ENCODE peak calls at places on chromosomes 1 and 21, in nine cellular contexts. R is NB4; S is H1; U is IMR-90; F is cardiac fibroblast; V is HL-60; C is fibroblast of mammary gland; B is CD8-positive, alpha-beta T cell; Y is A549. J is an unnamed sample.

GRCh38 chr21:44800971-44801467 is 601 bp downstream of the UBE2G2 start:
- DNase-seq in Y (peak; percentile 62), R (peak; percentile 61), U (peak; percentile 26), B (no peak), F (peak; percentile 49), S (no peak), V (peak; percentile 34), C (peak; percentile 39), J (no peak)

GRCh38 chr1:22221233-22221780 is 78.4 kb upstream of the WNT4 start:
- DNase-seq in S (no peak), U (no peak), V (no peak), R (no peak), Y (no peak), C (no peak), F (no peak), B (no peak), J (no peak)

GRCh38 chr21:36783612-36784383 is 84.9 kb downstream of the SIM2 start:
- DNase-seq in C (peak; percentile 71), V (no peak), S (no peak), F (peak; percentile 70), U (peak; percentile 97), B (no peak), R (no peak), Y (peak; percentile 22), J (no peak)

GRCh38 chr1:15799004-15799867 is 8.2 kb downstream of the UQCRHL start:
- DNase-seq in C (peak; percentile 96), Y (peak; percentile 93), V (no peak), U (peak; percentile 96), F (peak; percentile 99), S (no peak), B (no peak), R (peak; percentile 89), J (no peak)

GRCh38 chr1:3669421-3669821 is 17.1 kb downstream of the TP73 start:
- DNase-seq in F (peak; percentile 16), V (no peak), Y (no peak), R (no peak), U (no peak), C (no peak), S (no peak), B (no peak), J (no peak)

GRCh38 chr1:166395729-166396128 is 228.9 kb upstream of the FAM78B start:
- DNase-seq in U (no peak), F (no peak), C (no peak), R (no peak), B (no peak), Y (no peak), S (no peak), V (no peak), J (no peak)

GRCh38 chr1:42181687-42182086 is 17.1 kb upstream of the GUCA2A start:
- DNase-seq in Y (no peak), S (no peak), R (no peak), F (no peak), B (no peak), V (no peak), U (no peak), C (no peak), J (no peak)

GRCh38 chr21:15682182-15682895 is 47.4 kb upstream of the USP25 start:
- DNase-seq in S (no peak), U (peak; percentile 76), R (peak; percentile 90), Y (no peak), F (peak; percentile 93), B (no peak), C (peak; percentile 88), V (peak; percentile 82), J (no peak)

GRCh38 chr1:55970711-55971110 is 608.7 kb downstream of the PLPP3 start:
- DNase-seq in V (no peak), R (no peak), C (peak; percentile 63), S (no peak), F (no peak), U (peak; percentile 56), Y (no peak), B (no peak), J (no peak)

GRCh38 chr1:38835230-38835827 is 24.2 kb downstream of the RRAGC start:
- DNase-seq in V (peak; percentile 87), F (peak; percentile 93), R (peak; percentile 88), C (peak; percentile 87), U (peak; percentile 87), S (no peak), B (no peak), Y (peak; percentile 43), J (no peak)

GRCh38 chr1:71307451-71307850 is 226.6 kb upstream of the ZRANB2 start:
- DNase-seq in F (peak; percentile 60), V (peak; percentile 48), S (no peak), U (peak; percentile 19), B (no peak), C (peak; percentile 90), Y (no peak), R (peak; percentile 59), J (no peak)

GRCh38 chr1:63148825-63149645 is 173.3 kb upstream of the FOXD3 start:
- DNase-seq in S (peak; percentile 60), F (peak; percentile 68), C (peak; percentile 32), U (peak; percentile 31), R (peak; percentile 33), Y (peak; percentile 10), V (peak; percentile 13), B (no peak), J (no peak)

GRCh38 chr1:196205882-196206281 is 402.4 kb downstream of the KCNT2 start:
- DNase-seq in B (no peak), R (no peak), Y (no peak), C (no peak), F (no peak), U (no peak), V (no peak), S (no peak), J (no peak)

GRCh38 chr1:14055442-14056225 is 355.6 kb downstream of the PRDM2 start:
- DNase-seq in S (no peak), C (peak; percentile 37), V (no peak), B (no peak), R (no peak), U (no peak), Y (no peak), F (peak; percentile 9), J (no peak)

GRCh38 chr1:2447274-2448097 is 28.6 kb upstream of the PLCH2 start:
- DNase-seq in S (no peak), R (no peak), F (no peak), C (no peak), V (no peak), B (no peak), Y (no peak), U (no peak), J (no peak)

GRCh38 chr1:94351441-94351840 is 66.7 kb upstream of the ABCD3 start:
- DNase-seq in F (no peak), Y (no peak), V (no peak), U (no peak), S (no peak), R (no peak), B (no peak), C (no peak), J (no peak)

GRCh38 chr1:221268295-221268694 is 389.1 kb downstream of the HLX start:
- DNase-seq in V (no peak), U (peak; percentile 92), R (no peak), B (no peak), S (no peak), C (peak; percentile 96), Y (no peak), F (peak; percentile 84), J (no peak)

GRCh38 chr1:100941098-100941527 is 45.2 kb downstream of the SLC30A7 start:
- DNase-seq in B (no peak), F (no peak), U (no peak), C (no peak), S (no peak), Y (no peak), V (peak; percentile 7), R (no peak), J (no peak)

GRCh38 chr1:162397943-162398560 is 13.9 kb downstream of the SH2D1B start:
- DNase-seq in B (no peak), U (no peak), F (no peak), Y (no peak), S (peak; percentile 33), C (no peak), R (no peak), V (no peak), J (no peak)
- TF ChIP-seq CTCF in B (no peak), U (no peak), F (no peak), Y (no peak), S (no peak), C (no peak), R (no peak), V (no peak), J (no peak)

GRCh38 chr1:220012259-220012658 is 34.0 kb downstream of the EPRS1 start:
- DNase-seq in R (no peak), B (no peak), C (peak; percentile 42), S (no peak), U (peak; percentile 10), Y (no peak), F (peak; percentile 21), V (no peak), J (no peak)
- TF ChIP-seq CTCF in R (no peak), B (no peak), C (peak; percentile 24), S (no peak), U (no peak), Y (no peak), F (no peak), V (no peak), J (no peak)

GRCh38 chr1:53592985-53593757 is 134.0 kb downstream of the DMRTB1 start:
- DNase-seq in V (no peak), B (no peak), Y (no peak), R (no peak), S (no peak), U (no peak), F (no peak), C (no peak), J (no peak)

GRCh38 chr1:53591924-53592323 is 132.7 kb downstream of the DMRTB1 start:
- DNase-seq in B (no peak), Y (no peak), S (no peak), U (no peak), F (no peak), R (no peak), C (no peak), V (no peak), J (no peak)

GRCh38 chr1:53590581-53591515 is 131.6 kb downstream of the DMRTB1 start:
- DNase-seq in C (no peak), S (no peak), U (no peak), B (no peak), F (peak; percentile 40), V (no peak), Y (no peak), R (no peak), J (no peak)

GRCh38 chr1:53593758-53594380 is 134.7 kb downstream of the DMRTB1 start:
- DNase-seq in U (no peak), F (no peak), C (no peak), S (peak; percentile 88), B (no peak), V (no peak), R (no peak), Y (no peak), J (no peak)

GRCh38 chr1:53592521-53592982 is 133.4 kb downstream of the DMRTB1 start:
- DNase-seq in U (peak; percentile 79), Y (no peak), B (no peak), R (no peak), F (peak; percentile 13), V (no peak), S (no peak), C (peak; percentile 16), J (no peak)
- TF ChIP-seq CTCF in U (peak; percentile 1), Y (no peak), B (no peak), R (no peak), F (no peak), V (no peak), S (peak; percentile 48), C (no peak), J (no peak)

DNA sequence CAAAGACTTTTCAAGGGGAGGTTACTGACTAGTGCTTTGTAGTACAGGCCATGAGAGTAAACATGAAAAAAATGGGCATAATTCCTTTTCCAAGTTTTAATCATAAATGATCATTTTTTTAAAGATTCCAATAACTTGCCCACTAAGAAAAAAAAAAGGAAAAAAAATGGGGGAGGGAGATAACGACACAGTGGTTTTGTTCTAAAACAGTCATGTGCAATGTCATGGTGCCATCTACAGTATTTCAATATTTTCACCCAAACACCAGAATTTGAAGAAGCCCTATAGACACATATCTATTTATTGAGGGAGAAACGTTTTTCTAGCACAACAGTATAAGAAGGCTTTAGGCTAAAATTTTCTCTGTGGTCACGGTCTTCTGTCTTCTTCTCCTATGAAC is 250.2 kb downstream of the LTN1 start:
- DNase-seq in R (no peak), U (peak; percentile 76), F (peak; percentile 80), S (no peak), C (peak; percentile 74), B (no peak), Y (no peak), V (no peak), J (no peak)
- TF ChIP-seq CTCF in R (no peak), U (peak; percentile 75), F (peak; percentile 19), S (no peak), C (peak; percentile 45), B (no peak), Y (no peak), V (no peak), J (no peak)